ENCODE peak calls at places on chromosome 5, in six cellular contexts. H, I, B, V, O and D are unnamed samples.
A peak's percentile ranks its signal among the peaks of the same experiment; 100 is the strongest.

GRCh38 chr5:175894805-175895204 is 23.4 kb downstream of the CPLX2 start:
- DNase-seq in H (no peak), I (no peak), B (no peak), V (no peak), O (no peak), D (no peak)

GRCh38 chr5:13510616-13511015 is 433.9 kb downstream of the DNAH5 start:
- DNase-seq in H (no peak), I (no peak), B (no peak), V (no peak), O (peak; percentile 92), D (peak; percentile 40)

GRCh38 chr5:172805736-172806255 is 28.3 kb upstream of the ERGIC1 start:
- DNase-seq in H (no peak), I (no peak), B (no peak), V (no peak), O (no peak), D (no peak)

GRCh38 chr5:26757941-26758340 is 280.4 kb downstream of the CDH9 start:
- DNase-seq in H (no peak), I (no peak), B (peak; percentile 33), V (no peak), O (peak; percentile 54), D (no peak)

GRCh38 chr5:171724771-171725609 is 60.6 kb upstream of the SMIM23 start:
- DNase-seq in H (peak; percentile 24), I (peak; percentile 54), B (no peak), V (peak; percentile 8), O (no peak), D (no peak)

GRCh38 chr5:132489051-132489770 is 1.4 kb downstream of the IRF1 start:
- DNase-seq in H (no peak), I (no peak), B (no peak), V (no peak), O (no peak), D (peak; percentile 6)

GRCh38 chr5:147512640-147513334 is 2.9 kb upstream of the DPYSL3 start:
- DNase-seq in H (no peak), I (no peak), B (no peak), V (no peak), O (peak; percentile 14), D (no peak)

GRCh38 chr5:180332051-180332517 is 21.1 kb downstream of the GFPT2 start:
- DNase-seq in H (peak; percentile 80), I (peak; percentile 60), B (no peak), V (peak; percentile 93), O (peak; percentile 45), D (no peak)

GRCh38 chr5:110267714-110268113 is 458.8 kb downstream of the TMEM232 start:
- DNase-seq in H (no peak), I (no peak), B (no peak), V (peak; percentile 42), O (no peak), D (no peak)

GRCh38 chr5:73818357-73818756 is 192.4 kb downstream of the ARHGEF28 start:
- DNase-seq in H (no peak), I (peak; percentile 77), B (no peak), V (no peak), O (peak; percentile 33), D (no peak)

GRCh38 chr5:73296772-73297171 is 123.8 kb downstream of the TMEM174 start:
- DNase-seq in H (no peak), I (peak; percentile 80), B (no peak), V (no peak), O (peak; percentile 35), D (no peak)

GRCh38 chr5:83145241-83145640 is 67.9 kb downstream of the XRCC4 start:
- DNase-seq in H (no peak), I (peak; percentile 42), B (no peak), V (no peak), O (no peak), D (peak; percentile 4)

GRCh38 chr5:14373685-14374084 is 207.9 kb upstream of the OTULINL start:
- DNase-seq in H (no peak), I (no peak), B (peak; percentile 47), V (no peak), O (no peak), D (no peak)

GRCh38 chr5:158289967-158290366 is 431.0 kb upstream of the CLINT1 start:
- DNase-seq in H (no peak), I (no peak), B (no peak), V (no peak), O (no peak), D (no peak)

GRCh38 chr5:141534492-141535213 is 45.8 kb downstream of the PCDHGC5 start:
- DNase-seq in H (no peak), I (no peak), B (no peak), V (no peak), O (no peak), D (no peak)

GRCh38 chr5:40828021-40828631 is 6.9 kb downstream of the RPL37 start:
- DNase-seq in H (no peak), I (no peak), B (no peak), V (no peak), O (no peak), D (no peak)

GRCh38 chr5:176773408-176774035 is 36.8 kb upstream of the UNC5A start:
- DNase-seq in H (no peak), I (no peak), B (no peak), V (no peak), O (no peak), D (no peak)

GRCh38 chr5:136364307-136364706 is 1.0 kb downstream of the TRPC7 start:
- DNase-seq in H (peak; percentile 18), I (peak; percentile 17), B (peak; percentile 12), V (peak; percentile 38), O (peak; percentile 20), D (no peak)

GRCh38 chr5:81428446-81428845 is 34.5 kb upstream of the ACOT12 start:
- DNase-seq in H (no peak), I (peak; percentile 53), B (no peak), V (no peak), O (no peak), D (no peak)

GRCh38 chr5:135269828-135270545 is 129.0 kb downstream of the MACROH2A1 start:
- DNase-seq in H (no peak), I (peak; percentile 84), B (no peak), V (no peak), O (peak; percentile 58), D (peak; percentile 85)

GRCh38 chr5:180868960-180869359 is 7.9 kb upstream of the ZFP62 start:
- DNase-seq in H (peak; percentile 90), I (peak; percentile 78), B (peak; percentile 57), V (peak; percentile 95), O (peak; percentile 98), D (peak; percentile 90)

GRCh38 chr5:141760193-141760592 is 78.2 kb upstream of the ARAP3 start:
- DNase-seq in H (no peak), I (peak; percentile 27), B (no peak), V (no peak), O (peak; percentile 41), D (no peak)

GRCh38 chr5:169631360-169631759 is 5.7 kb upstream of the DOCK2 start:
- DNase-seq in H (no peak), I (peak; percentile 78), B (no peak), V (no peak), O (no peak), D (no peak)

GRCh38 chr5:124511791-124512190 is 234.6 kb downstream of the ZNF608 start:
- DNase-seq in H (no peak), I (peak; percentile 38), B (no peak), V (no peak), O (no peak), D (no peak)

GRCh38 chr5:82313016-82313415 is 34.9 kb upstream of the RPS23 start:
- DNase-seq in H (no peak), I (peak; percentile 25), B (no peak), V (peak; percentile 29), O (no peak), D (peak; percentile 26)

GRCh38 chr5:97002983-97003382 is 67.1 kb downstream of the LNPEP start:
- DNase-seq in H (no peak), I (peak; percentile 20), B (no peak), V (no peak), O (no peak), D (no peak)

GRCh38 chr5:135209495-135209837 is 175.4 kb upstream of the PITX1 start:
- DNase-seq in H (no peak), I (no peak), B (no peak), V (no peak), O (no peak), D (no peak)

GRCh38 chr5:9324348-9325056 is 221.4 kb downstream of the SEMA5A start:
- DNase-seq in H (no peak), I (no peak), B (no peak), V (no peak), O (no peak), D (no peak)

GRCh38 chr5:32449216-32449721 is 4.7 kb upstream of the ZFR start:
- DNase-seq in H (no peak), I (no peak), B (no peak), V (no peak), O (no peak), D (no peak)

GRCh38 chr5:20305463-20305862 is 317.5 kb upstream of the CDH18 start:
- DNase-seq in H (no peak), I (no peak), B (no peak), V (no peak), O (no peak), D (no peak)
- TF ChIP-seq EZH2phosphoT487 in H (no peak), I (no peak), B (no peak), V (no peak), O (no peak), D (no peak)

GRCh38 chr5:52743012-52743411 is 44.7 kb upstream of the ITGA1 start:
- DNase-seq in H (no peak), I (no peak), B (no peak), V (no peak), O (no peak), D (no peak)

GRCh38 chr5:52740007-52740406 is 47.7 kb upstream of the ITGA1 start:
- DNase-seq in H (no peak), I (no peak), B (no peak), V (no peak), O (no peak), D (no peak)

GRCh38 chr5:52735139-52735538 is 52.6 kb upstream of the ITGA1 start:
- DNase-seq in H (no peak), I (no peak), B (no peak), V (no peak), O (no peak), D (no peak)

GRCh38 chr5:52734557-52734956 is 53.2 kb upstream of the ITGA1 start:
- DNase-seq in H (no peak), I (no peak), B (no peak), V (no peak), O (no peak), D (no peak)

DNA sequence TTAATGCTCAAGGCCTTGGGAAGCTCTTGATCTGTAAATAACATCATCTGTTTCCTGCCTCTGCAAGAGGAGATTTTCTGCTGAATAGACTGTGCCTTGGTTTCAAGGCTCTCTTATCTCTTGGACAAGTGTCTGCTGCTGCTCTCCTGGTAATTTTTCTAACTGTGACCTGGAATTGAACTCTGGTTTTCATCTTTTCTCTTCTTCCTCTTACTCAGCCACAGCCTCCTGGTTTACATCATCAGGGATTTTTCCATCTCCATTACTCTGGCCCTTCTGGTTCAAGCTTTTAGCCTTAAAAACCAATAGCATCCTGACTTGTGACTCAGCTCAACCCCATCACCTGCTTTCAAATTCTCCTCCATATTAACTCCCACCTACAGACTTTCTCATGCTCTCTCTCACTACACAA is 49.6 kb upstream of the ITGA1 start:
- DNase-seq in H (no peak), I (peak; percentile 24), B (no peak), V (no peak), O (no peak), D (no peak)
- TF ChIP-seq EZH2phosphoT487 in H (no peak), I (no peak), B (no peak), V (no peak), O (no peak), D (no peak)

GRCh38 chr5:108878756-108879155 is 131.1 kb downstream of the FER start:
- DNase-seq in H (no peak), I (no peak), B (no peak), V (no peak), O (no peak), D (no peak)
- TF ChIP-seq EZH2phosphoT487 in H (no peak), I (no peak), B (no peak), V (no peak), O (no peak), D (no peak)

GRCh38 chr5:149789835-149790234 is 59.7 kb downstream of the PPARGC1B start:
- DNase-seq in H (no peak), I (no peak), B (no peak), V (no peak), O (no peak), D (no peak)
- TF ChIP-seq EZH2phosphoT487 in H (no peak), I (no peak), B (no peak), V (no peak), O (no peak), D (no peak)